ENCODE peak calls at places on chromosomes 16 and 17, in seven cellular contexts. V is fibroblast of mammary gland, B is nucleus accumbens, S is cardiac muscle cell, G is DMS153, W is ELR, K is lower lobe of right lung. R is an unnamed sample.

GRCh38 chr17:31877911-31878702 is 19.1 kb upstream of the COPRS start:
- DNase-seq in V (peak; percentile 12), B (no peak), S (no peak), G (no peak), W (no peak), K (no peak), R (no peak)

GRCh38 chr17:36721560-36722120 is 120.3 kb downstream of the MRM1 start:
- DNase-seq in V (no peak), B (no peak), S (no peak), G (no peak), W (no peak), K (no peak), R (no peak)

GRCh38 chr16:8904018-8904430 is 21.9 kb downstream of the LITAFD start:
- DNase-seq in V (no peak), B (no peak), S (no peak), G (no peak), W (no peak), K (no peak), R (no peak)

GRCh38 chr16:86910821-86911220 is 332.5 kb downstream of the FOXL1 start:
- DNase-seq in V (no peak), B (no peak), S (no peak), G (no peak), W (no peak), K (no peak), R (no peak)

GRCh38 chr16:62805221-62805857 is 769.1 kb upstream of the CDH8 start:
- DNase-seq in V (no peak), B (no peak), S (no peak), G (no peak), W (no peak), K (no peak), R (no peak)

GRCh38 chr17:43784068-43784467 is 3.8 kb downstream of the CFAP97D1 start:
- DNase-seq in V (peak; percentile 76), B (no peak), S (no peak), G (no peak), W (peak; percentile 88), K (no peak), R (no peak)

GRCh38 chr17:82449136-82449882 is 1.2 kb downstream of the CYBC1 start:
- DNase-seq in V (no peak), B (no peak), S (no peak), G (peak; percentile 73), W (no peak), K (no peak), R (no peak)

GRCh38 chr16:89615596-89616090 is 2.2 kb downstream of the DPEP1 start:
- DNase-seq in V (no peak), B (no peak), S (peak; percentile 19), G (no peak), W (peak; percentile 47), K (no peak), R (no peak)

GRCh38 chr17:34519286-34519685 is 60.1 kb upstream of the TMEM132E start:
- DNase-seq in V (peak; percentile 9), B (no peak), S (peak; percentile 4), G (no peak), W (peak; percentile 20), K (no peak), R (no peak)

GRCh38 chr17:32916134-32916533 is 11.8 kb upstream of the TMEM98 start:
- DNase-seq in V (no peak), B (no peak), S (no peak), G (no peak), W (no peak), K (no peak), R (no peak)

R was measured in hippocampal formation.